ENCODE peak calls at places on chromosomes 7 and 10, in six cellular contexts. One of them, this sample, is unnamed.

GRCh38 chr7:35723011-35723410 is 28.1 kb upstream of the HERPUD2 start:
- DNase-seq in HEK293T: no peak
- DNase-seq in fibroblast of the conjunctiva: no peak
- DNase-seq in HuH-7: no peak
- DNase-seq in activated naive CD8-positive, alpha-beta T cell treated with anti-CD3 and anti-CD28 coated beads, Interleukin-2, amount 50 U/mL, for 24 hours: no peak
- DNase-seq in left ventricle myocardium inferior: no peak
- DNase-seq in this sample: no peak

GRCh38 chr7:134686782-134687181 is 40.1 kb downstream of the BPGM start:
- DNase-seq in fibroblast of the conjunctiva: no peak
- DNase-seq in HuH-7: no peak
- DNase-seq in left ventricle myocardium inferior: no peak
- DNase-seq in activated naive CD8-positive, alpha-beta T cell treated with anti-CD3 and anti-CD28 coated beads, Interleukin-2, amount 50 U/mL, for 24 hours: no peak
- DNase-seq in HEK293T: no peak
- DNase-seq in this sample: no peak

GRCh38 chr7:44145419-44145968 is 4.4 kb upstream of the MYL7 start:
- DNase-seq in HEK293T: no peak
- DNase-seq in activated naive CD8-positive, alpha-beta T cell treated with anti-CD3 and anti-CD28 coated beads, Interleukin-2, amount 50 U/mL, for 24 hours: peak; percentile 59
- DNase-seq in fibroblast of the conjunctiva: no peak
- DNase-seq in left ventricle myocardium inferior: no peak
- DNase-seq in HuH-7: no peak
- DNase-seq in this sample: no peak

GRCh38 chr10:44028384-44029137 is 356.3 kb downstream of the CXCL12 start:
- DNase-seq in activated naive CD8-positive, alpha-beta T cell treated with anti-CD3 and anti-CD28 coated beads, Interleukin-2, amount 50 U/mL, for 24 hours: no peak
- DNase-seq in left ventricle myocardium inferior: no peak
- DNase-seq in fibroblast of the conjunctiva: no peak
- DNase-seq in HEK293T: no peak
- DNase-seq in HuH-7: no peak
- DNase-seq in this sample: no peak

GRCh38 chr7:25765110-25765509 is 386.9 kb upstream of the NFE2L3 start:
- DNase-seq in HEK293T: no peak
- DNase-seq in HuH-7: no peak
- DNase-seq in fibroblast of the conjunctiva: no peak
- DNase-seq in left ventricle myocardium inferior: no peak
- DNase-seq in activated naive CD8-positive, alpha-beta T cell treated with anti-CD3 and anti-CD28 coated beads, Interleukin-2, amount 50 U/mL, for 24 hours: no peak
- DNase-seq in this sample: no peak

GRCh38 chr10:114353383-114353782 is 50.9 kb downstream of the AFAP1L2 start:
- DNase-seq in activated naive CD8-positive, alpha-beta T cell treated with anti-CD3 and anti-CD28 coated beads, Interleukin-2, amount 50 U/mL, for 24 hours: no peak
- DNase-seq in fibroblast of the conjunctiva: no peak
- DNase-seq in HEK293T: no peak
- DNase-seq in HuH-7: no peak
- DNase-seq in left ventricle myocardium inferior: no peak
- DNase-seq in this sample: no peak

GRCh38 chr7:116528008-116528789 is 3.4 kb downstream of the CAV1 start:
- DNase-seq in fibroblast of the conjunctiva: peak; percentile 88
- DNase-seq in activated naive CD8-positive, alpha-beta T cell treated with anti-CD3 and anti-CD28 coated beads, Interleukin-2, amount 50 U/mL, for 24 hours: no peak
- DNase-seq in HuH-7: no peak
- DNase-seq in HEK293T: no peak
- DNase-seq in left ventricle myocardium inferior: peak; percentile 51
- DNase-seq in this sample: no peak

GRCh38 chr7:55912748-55913158 is 25.5 kb downstream of the ZNF713 start:
- DNase-seq in fibroblast of the conjunctiva: no peak
- DNase-seq in left ventricle myocardium inferior: no peak
- DNase-seq in HuH-7: no peak
- DNase-seq in HEK293T: no peak
- DNase-seq in activated naive CD8-positive, alpha-beta T cell treated with anti-CD3 and anti-CD28 coated beads, Interleukin-2, amount 50 U/mL, for 24 hours: no peak
- DNase-seq in this sample: no peak

GRCh38 chr7:148883233-148884048 is 650 bp downstream of the EZH2 start:
- DNase-seq in HuH-7: peak; percentile 34
- DNase-seq in activated naive CD8-positive, alpha-beta T cell treated with anti-CD3 and anti-CD28 coated beads, Interleukin-2, amount 50 U/mL, for 24 hours: peak; percentile 56
- DNase-seq in fibroblast of the conjunctiva: no peak
- DNase-seq in HEK293T: peak; percentile 46
- DNase-seq in left ventricle myocardium inferior: peak; percentile 34
- DNase-seq in this sample: no peak

GRCh38 chr7:111107576-111107975 is 16.6 kb downstream of the LRRN3 start:
- DNase-seq in left ventricle myocardium inferior: no peak
- DNase-seq in HEK293T: no peak
- DNase-seq in activated naive CD8-positive, alpha-beta T cell treated with anti-CD3 and anti-CD28 coated beads, Interleukin-2, amount 50 U/mL, for 24 hours: no peak
- DNase-seq in fibroblast of the conjunctiva: no peak
- DNase-seq in HuH-7: no peak
- DNase-seq in this sample: no peak

GRCh38 chr7:139828446-139828845 is 618 bp upstream of the TBXAS1 start:
- DNase-seq in HuH-7: no peak
- DNase-seq in HEK293T: no peak
- DNase-seq in activated naive CD8-positive, alpha-beta T cell treated with anti-CD3 and anti-CD28 coated beads, Interleukin-2, amount 50 U/mL, for 24 hours: no peak
- DNase-seq in left ventricle myocardium inferior: no peak
- DNase-seq in fibroblast of the conjunctiva: no peak
- DNase-seq in this sample: no peak

GRCh38 chr7:117152213-117153007 is 170.4 kb downstream of the WNT2 start:
- DNase-seq in HuH-7: no peak
- DNase-seq in fibroblast of the conjunctiva: no peak
- DNase-seq in activated naive CD8-positive, alpha-beta T cell treated with anti-CD3 and anti-CD28 coated beads, Interleukin-2, amount 50 U/mL, for 24 hours: no peak
- DNase-seq in HEK293T: no peak
- DNase-seq in left ventricle myocardium inferior: no peak
- DNase-seq in this sample: no peak

This sample was measured in MV-4-11.